ENCODE peak calls at places on chromosomes 12 and 14, in eight cellular contexts. One of them, this sample, is unnamed.

GRCh38 chr12:95637471-95638155 is 86.3 kb upstream of the USP44 start:
- DNase-seq in GM23248: peak; percentile 72
- DNase-seq in PC-3: peak; percentile 87
- DNase-seq in SK-N-SH: no peak
- DNase-seq in MM.1S: no peak
- DNase-seq in hepatocyte: no peak
- DNase-seq in HCT116: no peak
- DNase-seq in OCI-LY7: no peak
- DNase-seq in this sample: no peak

GRCh38 chr14:77314043-77314442 is 6.6 kb downstream of the POMT2 start:
- DNase-seq in GM23248: peak; percentile 96
- DNase-seq in hepatocyte: peak; percentile 82
- DNase-seq in SK-N-SH: no peak
- DNase-seq in MM.1S: no peak
- DNase-seq in PC-3: peak; percentile 92
- DNase-seq in HCT116: no peak
- DNase-seq in OCI-LY7: no peak
- DNase-seq in this sample: peak; percentile 85

GRCh38 chr14:76985021-76985420 is 43.5 kb downstream of the IRF2BPL start:
- DNase-seq in PC-3: no peak
- DNase-seq in OCI-LY7: no peak
- DNase-seq in MM.1S: no peak
- DNase-seq in HCT116: no peak
- DNase-seq in SK-N-SH: no peak
- DNase-seq in GM23248: no peak
- DNase-seq in hepatocyte: no peak
- DNase-seq in this sample: no peak

GRCh38 chr14:70808402-70809237 is 693 bp downstream of the MAP3K9 start:
- DNase-seq in GM23248: peak; percentile 24
- DNase-seq in PC-3: no peak
- DNase-seq in HCT116: no peak
- DNase-seq in SK-N-SH: peak; percentile 81
- DNase-seq in OCI-LY7: peak; percentile 17
- DNase-seq in hepatocyte: peak; percentile 63
- DNase-seq in MM.1S: peak; percentile 9
- DNase-seq in this sample: peak; percentile 71

GRCh38 chr12:617304-617915 is 45.8 kb downstream of the NINJ2 start:
- DNase-seq in hepatocyte: peak; percentile 50
- DNase-seq in SK-N-SH: no peak
- DNase-seq in MM.1S: no peak
- DNase-seq in HCT116: no peak
- DNase-seq in GM23248: no peak
- DNase-seq in OCI-LY7: no peak
- DNase-seq in PC-3: no peak
- DNase-seq in this sample: no peak

GRCh38 chr12:92945659-92946220 is 16.6 kb upstream of the EEA1 start:
- DNase-seq in GM23248: no peak
- DNase-seq in PC-3: no peak
- DNase-seq in OCI-LY7: no peak
- DNase-seq in HCT116: no peak
- DNase-seq in MM.1S: no peak
- DNase-seq in SK-N-SH: no peak
- DNase-seq in hepatocyte: peak; percentile 26
- DNase-seq in this sample: no peak

GRCh38 chr14:85308531-85309300 is 221.2 kb upstream of the FLRT2 start:
- DNase-seq in GM23248: no peak
- DNase-seq in OCI-LY7: no peak
- DNase-seq in SK-N-SH: no peak
- DNase-seq in MM.1S: no peak
- DNase-seq in hepatocyte: no peak
- DNase-seq in HCT116: no peak
- DNase-seq in PC-3: no peak
- DNase-seq in this sample: no peak

GRCh38 chr14:99675381-99675835 is 8.7 kb upstream of the CYP46A1 start:
- DNase-seq in GM23248: no peak
- DNase-seq in OCI-LY7: no peak
- DNase-seq in HCT116: no peak
- DNase-seq in SK-N-SH: peak; percentile 62
- DNase-seq in hepatocyte: no peak
- DNase-seq in PC-3: no peak
- DNase-seq in MM.1S: no peak
- DNase-seq in this sample: no peak

GRCh38 chr12:22657538-22657937 is 32.6 kb downstream of the ETNK1 start:
- DNase-seq in SK-N-SH: no peak
- DNase-seq in hepatocyte: no peak
- DNase-seq in MM.1S: no peak
- DNase-seq in OCI-LY7: no peak
- DNase-seq in GM23248: peak; percentile 38
- DNase-seq in HCT116: no peak
- DNase-seq in PC-3: no peak
- DNase-seq in this sample: no peak

GRCh38 chr12:29796823-29797263 is 13.1 kb upstream of the TMTC1 start:
- DNase-seq in OCI-LY7: no peak
- DNase-seq in SK-N-SH: no peak
- DNase-seq in PC-3: peak; percentile 98
- DNase-seq in MM.1S: no peak
- DNase-seq in GM23248: peak; percentile 93
- DNase-seq in HCT116: peak; percentile 29
- DNase-seq in hepatocyte: peak; percentile 60
- DNase-seq in this sample: no peak

GRCh38 chr12:47751561-47751960 is 7.1 kb downstream of the RAPGEF3 start:
- DNase-seq in SK-N-SH: peak; percentile 19
- DNase-seq in HCT116: no peak
- DNase-seq in OCI-LY7: peak; percentile 45
- DNase-seq in GM23248: no peak
- DNase-seq in MM.1S: no peak
- DNase-seq in hepatocyte: no peak
- DNase-seq in PC-3: no peak
- DNase-seq in this sample: no peak

GRCh38 chr12:93080452-93080851 is 151.4 kb upstream of the EEA1 start:
- DNase-seq in PC-3: no peak
- DNase-seq in HCT116: no peak
- DNase-seq in GM23248: no peak
- DNase-seq in OCI-LY7: no peak
- DNase-seq in hepatocyte: no peak
- DNase-seq in SK-N-SH: no peak
- DNase-seq in MM.1S: no peak
- DNase-seq in this sample: peak; percentile 88

GRCh38 chr14:29928342-29928640 is 644 bp upstream of the PRKD1 start:
- DNase-seq in SK-N-SH: no peak
- DNase-seq in OCI-LY7: no peak
- DNase-seq in MM.1S: no peak
- DNase-seq in hepatocyte: no peak
- DNase-seq in GM23248: peak; percentile 16
- DNase-seq in HCT116: no peak
- DNase-seq in PC-3: no peak
- DNase-seq in this sample: peak; percentile 58

GRCh38 chr12:116734156-116734768 is 3.6 kb downstream of the SPRING1 start:
- DNase-seq in hepatocyte: no peak
- DNase-seq in MM.1S: no peak
- DNase-seq in SK-N-SH: no peak
- DNase-seq in OCI-LY7: no peak
- DNase-seq in HCT116: no peak
- DNase-seq in GM23248: no peak
- DNase-seq in PC-3: peak; percentile 18
- DNase-seq in this sample: no peak

GRCh38 chr14:20460458-20461229 is 590 bp downstream of the PIP4P1 start:
- DNase-seq in MM.1S: peak; percentile 64
- DNase-seq in hepatocyte: peak; percentile 81
- DNase-seq in SK-N-SH: no peak
- DNase-seq in HCT116: no peak
- DNase-seq in GM23248: peak; percentile 20
- DNase-seq in OCI-LY7: peak; percentile 73
- DNase-seq in PC-3: peak; percentile 35
- DNase-seq in this sample: peak; percentile 76

GRCh38 chr14:67050892-67051291 is 138.3 kb upstream of the GARIN2 start:
- DNase-seq in GM23248: no peak
- DNase-seq in HCT116: no peak
- DNase-seq in MM.1S: no peak
- DNase-seq in hepatocyte: no peak
- DNase-seq in SK-N-SH: no peak
- DNase-seq in OCI-LY7: no peak
- DNase-seq in PC-3: no peak
- DNase-seq in this sample: no peak

DNA sequence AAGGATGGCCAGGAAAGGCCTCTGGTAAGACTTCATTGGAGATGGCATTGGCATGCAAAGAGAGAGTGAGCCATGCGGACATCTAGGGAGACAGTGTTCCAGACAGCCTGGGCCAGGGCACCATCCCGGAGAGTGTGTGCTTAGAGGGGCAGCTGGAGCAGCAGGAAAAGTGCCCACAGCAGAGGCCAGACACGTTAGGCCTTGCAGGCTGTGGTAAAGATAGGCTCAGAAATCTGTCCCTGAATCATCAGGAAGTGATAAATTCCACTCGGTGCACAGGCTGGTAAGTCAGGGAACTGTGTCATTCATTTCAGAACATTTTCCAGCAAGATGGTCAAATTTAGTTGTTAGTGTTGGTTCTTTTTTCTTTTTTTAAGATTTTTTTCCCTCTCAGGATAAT is 8.8 kb downstream of the GALNT16 start:
- DNase-seq in MM.1S: no peak
- DNase-seq in SK-N-SH: no peak
- DNase-seq in HCT116: no peak
- DNase-seq in GM23248: peak; percentile 87
- DNase-seq in PC-3: peak; percentile 63
- DNase-seq in hepatocyte: no peak
- DNase-seq in OCI-LY7: no peak
- DNase-seq in this sample: no peak
- TF ChIP-seq EZH2phosphoT487 in MM.1S: no peak
- TF ChIP-seq EZH2phosphoT487 in SK-N-SH: no peak
- TF ChIP-seq EZH2phosphoT487 in HCT116: no peak
- TF ChIP-seq EZH2phosphoT487 in GM23248: no peak
- TF ChIP-seq EZH2phosphoT487 in PC-3: no peak
- TF ChIP-seq EZH2phosphoT487 in hepatocyte: no peak
- TF ChIP-seq EZH2phosphoT487 in OCI-LY7: no peak
- TF ChIP-seq EZH2phosphoT487 in this sample: no peak

GRCh38 chr12:54529581-54529980 is 19.8 kb upstream of the PDE1B start:
- DNase-seq in GM23248: no peak
- DNase-seq in OCI-LY7: no peak
- DNase-seq in hepatocyte: no peak
- DNase-seq in MM.1S: no peak
- DNase-seq in HCT116: no peak
- DNase-seq in SK-N-SH: no peak
- DNase-seq in PC-3: no peak
- DNase-seq in this sample: no peak
- TF ChIP-seq EZH2phosphoT487 in GM23248: no peak
- TF ChIP-seq EZH2phosphoT487 in OCI-LY7: no peak
- TF ChIP-seq EZH2phosphoT487 in hepatocyte: no peak
- TF ChIP-seq EZH2phosphoT487 in MM.1S: no peak
- TF ChIP-seq EZH2phosphoT487 in HCT116: no peak
- TF ChIP-seq EZH2phosphoT487 in SK-N-SH: no peak
- TF ChIP-seq EZH2phosphoT487 in PC-3: no peak
- TF ChIP-seq EZH2phosphoT487 in this sample: no peak

DNA sequence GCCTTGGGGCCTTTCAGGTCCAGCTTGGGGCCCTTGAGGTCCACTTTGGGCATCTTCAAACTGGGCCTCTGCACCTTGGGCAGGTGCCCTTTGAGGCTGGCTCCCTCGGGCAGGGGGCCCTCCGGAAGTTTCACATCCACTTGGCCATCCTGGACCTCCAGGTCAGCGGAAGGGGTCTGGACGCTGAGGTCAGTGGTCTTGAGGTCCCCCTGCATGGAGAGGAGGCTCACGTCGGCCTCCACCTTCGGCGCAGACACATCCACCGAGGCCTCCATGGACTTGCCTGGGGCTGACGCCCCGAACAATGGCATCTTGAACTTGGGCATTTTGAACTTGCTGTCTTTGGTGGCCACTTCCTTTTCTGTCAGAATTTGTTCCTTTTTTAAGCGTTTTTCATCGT is 25.1 kb downstream of the AHNAK2 start:
- DNase-seq in GM23248: no peak
- DNase-seq in HCT116: no peak
- DNase-seq in MM.1S: no peak
- DNase-seq in OCI-LY7: no peak
- DNase-seq in hepatocyte: no peak
- DNase-seq in SK-N-SH: no peak
- DNase-seq in PC-3: no peak
- DNase-seq in this sample: no peak
- TF ChIP-seq EZH2phosphoT487 in GM23248: no peak
- TF ChIP-seq EZH2phosphoT487 in HCT116: no peak
- TF ChIP-seq EZH2phosphoT487 in MM.1S: no peak
- TF ChIP-seq EZH2phosphoT487 in OCI-LY7: no peak
- TF ChIP-seq EZH2phosphoT487 in hepatocyte: no peak
- TF ChIP-seq EZH2phosphoT487 in SK-N-SH: no peak
- TF ChIP-seq EZH2phosphoT487 in PC-3: no peak
- TF ChIP-seq EZH2phosphoT487 in this sample: no peak

GRCh38 chr14:104135904-104136471 is 2.4 kb upstream of the KIF26A start:
- DNase-seq in PC-3: no peak
- DNase-seq in OCI-LY7: no peak
- DNase-seq in HCT116: no peak
- DNase-seq in GM23248: no peak
- DNase-seq in SK-N-SH: peak; percentile 90
- DNase-seq in MM.1S: no peak
- DNase-seq in hepatocyte: no peak
- DNase-seq in this sample: no peak

GRCh38 chr14:104138098-104138890 is at the start of gene KIF26A:
- DNase-seq in OCI-LY7: no peak
- DNase-seq in hepatocyte: peak; percentile 72
- DNase-seq in GM23248: no peak
- DNase-seq in HCT116: peak; percentile 51
- DNase-seq in SK-N-SH: peak; percentile 96
- DNase-seq in PC-3: peak; percentile 25
- DNase-seq in MM.1S: no peak
- DNase-seq in this sample: peak; percentile 75

GRCh38 chr14:104135121-104135903 is 3.1 kb upstream of the KIF26A start:
- DNase-seq in MM.1S: no peak
- DNase-seq in HCT116: no peak
- DNase-seq in SK-N-SH: peak; percentile 81
- DNase-seq in OCI-LY7: no peak
- DNase-seq in GM23248: peak; percentile 34
- DNase-seq in PC-3: peak; percentile 29
- DNase-seq in hepatocyte: peak; percentile 65
- DNase-seq in this sample: peak; percentile 91

GRCh38 chr14:104137297-104138097 is 890 bp upstream of the KIF26A start:
- DNase-seq in HCT116: no peak
- DNase-seq in GM23248: peak; percentile 64
- DNase-seq in SK-N-SH: peak; percentile 92
- DNase-seq in OCI-LY7: peak; percentile 43
- DNase-seq in hepatocyte: peak; percentile 85
- DNase-seq in PC-3: peak; percentile 56
- DNase-seq in MM.1S: peak; percentile 19
- DNase-seq in this sample: peak; percentile 81

GRCh38 chr14:104136472-104137296 is 1.7 kb upstream of the KIF26A start:
- DNase-seq in HCT116: no peak
- DNase-seq in OCI-LY7: no peak
- DNase-seq in GM23248: no peak
- DNase-seq in hepatocyte: no peak
- DNase-seq in SK-N-SH: peak; percentile 76
- DNase-seq in PC-3: no peak
- DNase-seq in MM.1S: no peak
- DNase-seq in this sample: no peak
- TF ChIP-seq EZH2phosphoT487 in HCT116: no peak
- TF ChIP-seq EZH2phosphoT487 in OCI-LY7: no peak
- TF ChIP-seq EZH2phosphoT487 in GM23248: no peak
- TF ChIP-seq EZH2phosphoT487 in hepatocyte: peak; percentile 32
- TF ChIP-seq EZH2phosphoT487 in SK-N-SH: no peak
- TF ChIP-seq EZH2phosphoT487 in PC-3: no peak
- TF ChIP-seq EZH2phosphoT487 in MM.1S: no peak
- TF ChIP-seq EZH2phosphoT487 in this sample: peak; percentile 57

GRCh38 chr14:74555476-74556050 is 56.5 kb downstream of the LTBP2 start:
- DNase-seq in GM23248: peak; percentile 24
- DNase-seq in SK-N-SH: no peak
- DNase-seq in HCT116: no peak
- DNase-seq in MM.1S: no peak
- DNase-seq in OCI-LY7: no peak
- DNase-seq in hepatocyte: no peak
- DNase-seq in PC-3: no peak
- DNase-seq in this sample: no peak
- TF ChIP-seq EZH2phosphoT487 in GM23248: no peak
- TF ChIP-seq EZH2phosphoT487 in SK-N-SH: no peak
- TF ChIP-seq EZH2phosphoT487 in HCT116: no peak
- TF ChIP-seq EZH2phosphoT487 in MM.1S: no peak
- TF ChIP-seq EZH2phosphoT487 in OCI-LY7: no peak
- TF ChIP-seq EZH2phosphoT487 in hepatocyte: no peak
- TF ChIP-seq EZH2phosphoT487 in PC-3: no peak
- TF ChIP-seq EZH2phosphoT487 in this sample: no peak

This sample was measured in GM23338.